ENCODE peak calls at places on chromosomes 3 and 15, in ten cellular contexts. R, H, T, V, B, N, K, X, M and Z are unnamed samples.

GRCh38 chr15:40459391-40460015 is 11.3 kb upstream of the CHST14 start:
- DNase-seq in R (no peak), H (no peak), M (no peak), B (no peak), K (no peak), X (no peak), N (no peak), V (no peak), T (no peak), Z (no peak)

GRCh38 chr3:16338999-16339398 is 74.0 kb downstream of the OXNAD1 start:
- DNase-seq in H (no peak), X (peak; percentile 96), T (no peak), V (no peak), R (peak; percentile 10), B (no peak), K (no peak), N (peak; percentile 88), M (no peak), Z (no peak)

GRCh38 chr15:32851619-32852416 is 134.0 kb downstream of the GREM1 start:
- DNase-seq in X (peak; percentile 93), V (no peak), R (no peak), T (no peak), M (no peak), N (no peak), H (no peak), K (no peak), B (no peak), Z (no peak)

GRCh38 chr3:13708871-13709595 is 160.1 kb downstream of the FBLN2 start:
- DNase-seq in X (no peak), T (no peak), K (no peak), M (no peak), R (no peak), N (no peak), H (no peak), V (no peak), B (no peak), Z (no peak)

GRCh38 chr15:79296583-79296982 is 14.1 kb downstream of the ANKRD34C start:
- DNase-seq in X (no peak), M (no peak), B (no peak), R (no peak), T (no peak), K (no peak), N (no peak), V (no peak), H (no peak), Z (no peak)

GRCh38 chr3:13163848-13164382 is 90.7 kb upstream of the IQSEC1 start:
- DNase-seq in T (no peak), B (no peak), H (no peak), V (no peak), M (no peak), X (no peak), K (no peak), R (no peak), N (no peak), Z (no peak)

GRCh38 chr15:65146438-65146837 is 12.8 kb upstream of the PDCD7 start:
- DNase-seq in R (no peak), K (no peak), T (no peak), H (no peak), V (no peak), X (no peak), B (no peak), M (no peak), N (no peak), Z (no peak)

GRCh38 chr15:78372880-78373279 is 32.7 kb downstream of the CRABP1 start:
- DNase-seq in V (no peak), X (no peak), M (no peak), H (no peak), N (no peak), R (no peak), K (no peak), T (peak; percentile 35), B (no peak), Z (no peak)

GRCh38 chr15:52093539-52094502 is 18.8 kb downstream of the BCL2L10 start:
- DNase-seq in B (no peak), H (no peak), R (peak; percentile 46), M (no peak), V (peak; percentile 36), X (peak; percentile 90), T (peak; percentile 28), N (peak; percentile 52), K (no peak), Z (no peak)

GRCh38 chr15:38454687-38455071 is 752 bp downstream of the FAM98B start:
- DNase-seq in R (no peak), V (no peak), T (peak; percentile 28), H (no peak), N (no peak), X (no peak), K (no peak), B (no peak), M (no peak), Z (no peak)

GRCh38 chr3:22117751-22118346 is 366.8 kb upstream of the ZNF385D start:
- DNase-seq in R (no peak), H (no peak), N (peak; percentile 5), V (no peak), T (no peak), K (peak; percentile 26), X (peak; percentile 61), M (no peak), B (no peak), Z (no peak)

GRCh38 chr15:27589782-27590181 is 509.3 kb downstream of the OCA2 start:
- DNase-seq in T (no peak), N (no peak), V (no peak), H (no peak), B (no peak), K (no peak), M (no peak), X (no peak), R (no peak), Z (no peak)

GRCh38 chr3:132265488-132265887 is 51.7 kb upstream of the ACP3 start:
- DNase-seq in T (no peak), V (no peak), H (no peak), K (no peak), N (no peak), M (no peak), R (no peak), X (no peak), B (no peak), Z (no peak)

GRCh38 chr3:147554332-147554731 is 145.2 kb downstream of the ZIC1 start:
- DNase-seq in K (peak; percentile 19), R (no peak), X (no peak), T (no peak), B (no peak), N (no peak), H (no peak), V (no peak), M (no peak), Z (no peak)

GRCh38 chr3:32945136-32945535 is 6.3 kb upstream of the CCR4 start:
- DNase-seq in H (no peak), B (no peak), N (no peak), R (no peak), V (no peak), X (peak; percentile 39), T (no peak), K (no peak), M (no peak), Z (no peak)

GRCh38 chr3:27160146-27160545 is 209.0 kb downstream of the NEK10 start:
- DNase-seq in X (no peak), V (no peak), B (no peak), H (no peak), T (no peak), N (no peak), K (no peak), M (no peak), R (no peak), Z (no peak)

GRCh38 chr15:81886586-81886985 is 159.2 kb downstream of the MEX3B start:
- DNase-seq in K (no peak), T (no peak), X (peak; percentile 60), R (no peak), H (no peak), V (no peak), B (no peak), M (no peak), N (no peak), Z (no peak)

GRCh38 chr3:150248116-150248864 is 159.8 kb upstream of the TSC22D2 start:
- DNase-seq in R (no peak), M (no peak), T (no peak), V (no peak), X (peak; percentile 87), K (no peak), H (no peak), N (peak; percentile 53), B (no peak), Z (no peak)

GRCh38 chr3:60594025-60594424 is 657.2 kb downstream of the FHIT start:
- DNase-seq in R (no peak), X (peak; percentile 84), M (no peak), H (no peak), K (no peak), B (no peak), T (peak; percentile 71), N (no peak), V (peak; percentile 82), Z (no peak)

GRCh38 chr3:54999159-54999558 is 71.3 kb upstream of the LRTM1 start:
- DNase-seq in H (no peak), T (no peak), X (peak; percentile 88), V (no peak), K (no peak), R (peak; percentile 27), B (no peak), M (no peak), N (peak; percentile 21), Z (no peak)

GRCh38 chr3:78041486-78041885 is 1001.6 kb downstream of the ROBO2 start:
- DNase-seq in R (no peak), N (peak; percentile 13), M (no peak), H (no peak), V (no peak), X (peak; percentile 53), B (no peak), T (no peak), K (no peak), Z (no peak)

GRCh38 chr3:123297627-123297899 is 95.8 kb downstream of the SEC22A start:
- DNase-seq in V (no peak), R (no peak), T (no peak), X (no peak), N (no peak), M (no peak), H (no peak), K (no peak), B (no peak), Z (no peak)

GRCh38 chr3:183698318-183698731 is 728 bp downstream of the YEATS2 start:
- DNase-seq in M (no peak), K (no peak), N (peak; percentile 66), R (peak; percentile 33), B (no peak), X (peak; percentile 54), T (peak; percentile 23), V (peak; percentile 39), H (no peak), Z (no peak)

GRCh38 chr15:63986185-63986680 is 60.1 kb downstream of the DAPK2 start:
- DNase-seq in T (no peak), X (no peak), R (no peak), B (no peak), M (no peak), H (no peak), V (no peak), N (no peak), K (no peak), Z (no peak)

GRCh38 chr3:85298032-85298431 is 339.2 kb downstream of the CADM2 start:
- DNase-seq in H (no peak), V (no peak), R (no peak), M (no peak), B (no peak), K (no peak), N (no peak), T (no peak), X (no peak), Z (no peak)

GRCh38 chr3:142180761-142181362 is 31.5 kb upstream of the TFDP2 start:
- DNase-seq in H (no peak), K (no peak), M (no peak), T (peak; percentile 30), B (peak; percentile 1), N (peak; percentile 27), V (no peak), X (peak; percentile 41), R (peak; percentile 30), Z (no peak)

GRCh38 chr15:77030042-77030927 is 35.4 kb downstream of the PSTPIP1 start:
- DNase-seq in X (no peak), B (no peak), N (no peak), V (peak; percentile 22), M (peak; percentile 4), H (peak; percentile 5), T (peak; percentile 6), K (no peak), R (no peak), Z (peak; percentile 51)